ENCODE peak calls at places on chromosomes 3 and 15, in six cellular contexts. S, K, P, T, G and Y are unnamed samples.

GRCh38 chr15:63465104-63465503 is 39.3 kb upstream of the USP3 start:
- DNase-seq in G (no peak), P (no peak), S (peak), K (peak), T (no peak), Y (peak)

GRCh38 chr15:34336947-34337556 is 529 bp downstream of the SLC12A6 start:
- DNase-seq in P (no peak), K (no peak), G (no peak), T (no peak), S (peak), Y (no peak)

GRCh38 chr3:135944831-135945230 is 20.7 kb upstream of the PPP2R3A start:
- DNase-seq in T (no peak), G (no peak), K (peak), P (no peak), S (no peak), Y (no peak)

GRCh38 chr3:9439331-9439730 is 41.9 kb downstream of the SETD5 start:
- DNase-seq in P (no peak), G (no peak), T (no peak), S (no peak), K (no peak), Y (peak)

GRCh38 chr3:65596511-65597224 is 442.1 kb downstream of the MAGI1 start:
- DNase-seq in G (no peak), S (no peak), K (no peak), P (no peak), T (no peak), Y (no peak)

GRCh38 chr3:197015790-197016705 is 13.6 kb downstream of the MELTF start:
- DNase-seq in S (no peak), P (no peak), G (no peak), T (no peak), K (no peak), Y (no peak)

GRCh38 chr3:10515884-10516495 is 10.6 kb upstream of the ATP2B2 start:
- DNase-seq in P (peak), T (no peak), G (no peak), K (no peak), S (no peak), Y (no peak)

GRCh38 chr15:89462198-89462912 is 34.0 kb downstream of the RHCG start:
- DNase-seq in T (peak), G (peak), P (peak), S (no peak), K (peak), Y (peak)

GRCh38 chr3:27633224-27633545 is 88.9 kb downstream of the EOMES start:
- DNase-seq in S (no peak), P (no peak), K (peak), T (no peak), G (peak), Y (peak)

DNA sequence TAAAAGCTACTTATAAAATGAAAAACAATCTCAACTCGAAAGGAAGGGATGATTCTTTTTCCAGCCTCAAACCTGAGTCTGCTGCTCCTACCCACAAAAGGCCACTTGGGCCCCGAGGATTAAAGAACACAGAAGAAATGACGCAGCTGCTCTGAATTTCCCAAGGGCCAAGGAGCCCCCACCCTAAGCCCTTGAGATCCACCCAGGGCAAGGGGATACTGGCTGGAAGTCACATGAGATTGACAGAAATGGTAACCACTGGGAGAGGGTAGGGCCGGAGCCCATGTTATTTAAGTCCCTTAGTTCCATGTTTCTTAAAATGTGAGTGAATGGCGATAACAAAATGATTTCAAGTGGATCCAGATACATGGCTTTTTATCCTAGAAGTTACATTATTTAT is 17.0 kb downstream of the IGDCC4 start:
- DNase-seq in S (no peak), T (no peak), G (no peak), K (no peak), P (no peak), Y (no peak)
- H3K4me3 ChIP-seq in S (no peak), T (no peak), G (no peak), K (no peak), P (no peak), Y (no peak)

DNA sequence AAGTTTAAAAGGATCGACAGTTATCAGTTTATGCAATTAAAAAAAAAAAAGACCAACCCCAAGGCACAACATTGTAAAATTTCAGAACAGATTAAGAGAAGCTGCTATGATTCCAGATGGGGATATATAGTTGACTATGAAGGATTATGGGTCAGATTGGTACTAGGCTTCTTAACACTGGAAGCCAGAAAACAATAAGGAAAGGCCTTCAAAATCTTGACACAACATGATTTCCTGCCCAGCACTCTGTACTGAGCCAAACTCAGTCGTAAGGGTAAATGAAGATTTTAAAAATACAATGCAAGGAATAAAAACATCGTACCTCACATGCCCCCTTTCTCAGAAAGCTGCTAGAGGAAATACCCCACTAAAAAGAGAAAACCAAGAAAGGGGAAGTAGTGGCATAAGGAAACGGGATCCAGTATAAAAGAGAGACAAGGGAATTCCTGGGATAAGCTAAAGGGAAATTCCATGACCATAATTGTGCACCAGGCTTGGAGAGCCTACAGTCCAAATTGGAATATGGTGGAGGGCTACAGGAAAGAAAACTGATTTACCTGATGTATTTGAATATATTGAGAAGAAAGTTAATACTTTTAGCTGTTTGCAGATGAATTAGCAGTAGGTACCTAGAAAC is 27.9 kb downstream of the PIAS1 start:
- DNase-seq in T (no peak), K (no peak), P (no peak), G (no peak), S (no peak), Y (no peak)
- H3K4me3 ChIP-seq in T (no peak), K (no peak), P (no peak), G (no peak), S (no peak), Y (no peak)

GRCh38 chr3:121855555-121855954 is 20.5 kb downstream of the EAF2 start:
- DNase-seq in S (peak), K (no peak), P (no peak), T (peak), G (no peak), Y (peak)

GRCh38 chr3:121852256-121852655 is 17.2 kb downstream of the EAF2 start:
- DNase-seq in P (no peak), T (no peak), K (no peak), G (no peak), S (peak), Y (no peak)
- H3K4me3 ChIP-seq in P (no peak), T (no peak), K (no peak), G (no peak), S (no peak), Y (no peak)

GRCh38 chr15:73140154-73140553 is 87.9 kb downstream of the NEO1 start:
- DNase-seq in P (no peak), S (no peak), T (no peak), K (peak), G (no peak), Y (no peak)

GRCh38 chr15:73146419-73146818 is 94.2 kb downstream of the NEO1 start:
- DNase-seq in T (no peak), S (no peak), G (no peak), P (no peak), K (no peak), Y (no peak)

GRCh38 chr15:73143763-73144155 is 91.5 kb downstream of the NEO1 start:
- DNase-seq in K (no peak), T (no peak), S (no peak), P (no peak), G (no peak), Y (no peak)

GRCh38 chr15:73141216-73141900 is 89.1 kb downstream of the NEO1 start:
- DNase-seq in S (no peak), G (no peak), K (no peak), P (no peak), T (no peak), Y (no peak)

DNA sequence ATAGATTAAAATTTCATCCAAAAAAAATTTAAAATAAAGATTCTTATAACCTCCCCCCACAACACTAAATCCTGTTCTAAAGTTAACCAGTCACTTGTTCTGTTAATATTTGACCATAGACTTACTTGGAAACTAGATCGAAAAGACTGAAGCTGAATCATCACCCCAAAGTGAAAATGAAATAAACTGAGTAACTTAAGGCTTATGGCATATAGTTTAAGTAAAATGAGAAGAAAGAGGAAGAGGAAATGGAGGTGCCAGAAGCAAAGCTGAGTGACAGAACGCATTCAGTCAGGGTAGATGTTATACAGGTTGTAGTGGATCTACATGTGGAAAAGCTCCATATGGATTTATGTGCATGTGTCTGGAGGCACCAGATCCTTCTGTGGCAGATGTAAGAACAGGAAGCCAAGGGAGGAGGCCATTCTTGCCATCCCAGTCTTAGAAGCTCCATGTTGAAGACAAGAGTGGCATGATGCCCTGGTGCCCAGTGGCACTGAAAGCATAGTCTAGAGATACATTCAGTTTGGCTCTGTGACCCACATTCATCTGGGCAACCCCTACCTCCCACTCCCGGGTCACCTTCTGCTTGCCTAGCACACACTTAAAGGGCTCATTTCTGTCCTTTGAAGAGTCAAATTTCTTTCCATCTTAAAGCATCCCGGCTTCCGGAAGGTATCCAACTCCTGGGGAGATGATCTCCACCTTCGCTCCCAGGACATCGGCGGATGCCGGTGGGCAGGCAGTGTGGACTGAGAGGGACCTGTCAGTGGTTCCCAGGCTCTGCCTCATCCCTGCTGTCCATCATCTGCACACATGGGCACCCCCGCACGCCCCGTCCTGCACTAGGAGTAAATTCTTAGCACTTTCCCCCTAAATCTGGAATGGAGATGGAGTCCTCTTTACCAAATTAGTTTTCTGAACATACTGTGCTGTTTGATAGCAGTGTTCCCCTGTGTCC is 90.8 kb downstream of the NEO1 start:
- DNase-seq in K (no peak), P (peak), S (no peak), G (no peak), T (no peak), Y (no peak)
- H3K4me3 ChIP-seq in K (no peak), P (peak), S (no peak), G (no peak), T (no peak), Y (no peak)

GRCh38 chr3:89367166-89367565 is 259.7 kb downstream of the EPHA3 start:
- DNase-seq in G (no peak), P (no peak), T (no peak), K (no peak), S (no peak), Y (no peak)

GRCh38 chr3:89360155-89360554 is 252.7 kb downstream of the EPHA3 start:
- DNase-seq in K (peak), S (peak), T (no peak), P (no peak), G (no peak), Y (peak)

GRCh38 chr3:89368846-89369245 is 261.4 kb downstream of the EPHA3 start:
- DNase-seq in P (no peak), T (no peak), S (peak), K (no peak), G (no peak), Y (peak)

GRCh38 chr3:89364309-89364708 is 256.9 kb downstream of the EPHA3 start:
- DNase-seq in S (no peak), T (no peak), G (no peak), K (no peak), P (no peak), Y (no peak)
- H3K4me3 ChIP-seq in S (no peak), T (no peak), G (no peak), K (no peak), P (no peak), Y (no peak)

GRCh38 chr3:165883866-165884478 is 46.7 kb upstream of the BCHE start:
- DNase-seq in P (no peak), S (no peak), T (peak), G (no peak), K (no peak), Y (no peak)
- H3K4me3 ChIP-seq in P (no peak), S (no peak), T (peak), G (no peak), K (no peak), Y (no peak)

GRCh38 chr15:69454953-69455352 is 2.3 kb downstream of the RPLP1 start:
- DNase-seq in G (no peak), K (no peak), P (no peak), T (no peak), S (no peak), Y (no peak)
- H3K4me3 ChIP-seq in G (peak), K (peak), P (no peak), T (peak), S (peak), Y (no peak)